ENCODE peak calls at places on chromosome 15, in four cellular contexts. L, D, U and O are unnamed samples.

GRCh38 chr15:50077655-50078054 is 41.4 kb downstream of the ATP8B4 start:
- DNase-seq in L (no peak), D (no peak), U (no peak), O (no peak)

GRCh38 chr15:39248204-39248603 is 332.7 kb upstream of the THBS1 start:
- DNase-seq in D (no peak), U (no peak), L (no peak), O (no peak)

GRCh38 chr15:90902996-90903732 is at the start of gene MAN2A2:
- DNase-seq in L (peak; percentile 61), D (peak; percentile 71), U (peak; percentile 85), O (no peak)

GRCh38 chr15:38868326-38869114 is 303.9 kb upstream of the RASGRP1 start:
- DNase-seq in D (no peak), L (no peak), U (no peak), O (peak; percentile 81)

GRCh38 chr15:38195191-38195901 is 57.3 kb upstream of the SPRED1 start:
- DNase-seq in L (no peak), U (no peak), D (no peak), O (no peak)

GRCh38 chr15:80931721-80932609 is 57.7 kb downstream of the MESD start:
- DNase-seq in D (no peak), L (no peak), U (no peak), O (no peak)

GRCh38 chr15:64137226-64137833 is 14.2 kb upstream of the SNX22 start:
- DNase-seq in L (no peak), U (no peak), D (no peak), O (no peak)

GRCh38 chr15:25903024-25903581 is 40.0 kb upstream of the ATP10A start:
- DNase-seq in D (no peak), U (peak; percentile 55), L (no peak), O (no peak)

GRCh38 chr15:54289590-54290136 is 311.4 kb downstream of the UNC13C start:
- DNase-seq in L (no peak), D (no peak), U (no peak), O (no peak)

GRCh38 chr15:69608661-69609060 is 156.0 kb downstream of the RPLP1 start:
- DNase-seq in D (no peak), L (no peak), U (no peak), O (no peak)

GRCh38 chr15:88312941-88313579 is 56.5 kb upstream of the NTRK3 start:
- DNase-seq in D (no peak), L (no peak), U (no peak), O (no peak)

GRCh38 chr15:27563765-27564164 is 535.4 kb downstream of the OCA2 start:
- DNase-seq in U (no peak), D (no peak), L (no peak), O (no peak)

GRCh38 chr15:28167042-28167441 is 67.9 kb upstream of the OCA2 start:
- DNase-seq in D (no peak), U (no peak), L (no peak), O (no peak)

GRCh38 chr15:31427411-31427810 is 100.8 kb downstream of the KLF13 start:
- DNase-seq in D (no peak), U (no peak), L (no peak), O (no peak)

GRCh38 chr15:39188314-39188713 is 392.6 kb upstream of the THBS1 start:
- DNase-seq in U (no peak), L (no peak), D (no peak), O (no peak)

GRCh38 chr15:48702569-48703239 is 57.2 kb upstream of the FBN1 start:
- DNase-seq in U (no peak), D (no peak), L (no peak), O (no peak)

GRCh38 chr15:79494963-79495362 is 62.8 kb downstream of the MINAR1 start:
- DNase-seq in D (no peak), U (no peak), L (no peak), O (no peak)

GRCh38 chr15:85533949-85534543 is 153.6 kb downstream of the AKAP13 start:
- DNase-seq in L (no peak), D (no peak), U (no peak), O (no peak)

GRCh38 chr15:101122266-101122665 is 129.6 kb downstream of the CHSY1 start:
- DNase-seq in U (no peak), D (no peak), L (no peak), O (no peak)
- H3K27ac ChIP-seq in U (no peak overlapping the region), D (no peak overlapping the region), L (no peak overlapping the region), O (no peak overlapping the region)

DNA sequence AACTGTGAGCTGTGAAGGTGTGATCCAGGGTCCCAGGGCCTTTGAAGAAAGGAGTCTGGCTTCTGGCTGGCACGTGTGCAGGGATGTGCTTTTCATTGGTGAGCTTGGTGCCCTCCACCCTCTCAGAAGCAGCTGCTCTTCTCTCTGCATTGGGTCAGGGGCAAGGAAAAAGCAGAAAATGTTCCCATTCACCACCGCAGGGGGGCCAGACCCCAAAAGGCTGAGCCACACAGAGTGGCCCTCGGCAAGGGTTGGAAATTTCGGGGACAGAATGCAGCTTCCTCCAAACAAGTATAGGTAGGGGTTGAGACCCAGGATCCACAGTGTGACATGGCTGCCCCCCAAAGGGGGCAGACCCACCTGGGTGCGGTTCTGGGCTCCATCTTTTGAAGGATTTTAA is 2.5 kb downstream of the CSK start:
- DNase-seq in L (no peak), U (no peak), D (no peak), O (no peak)
- H3K27ac ChIP-seq in L (peak overlapping the region; percentile 93), U (no peak overlapping the region), D (no peak overlapping the region), O (no peak overlapping the region)

DNA sequence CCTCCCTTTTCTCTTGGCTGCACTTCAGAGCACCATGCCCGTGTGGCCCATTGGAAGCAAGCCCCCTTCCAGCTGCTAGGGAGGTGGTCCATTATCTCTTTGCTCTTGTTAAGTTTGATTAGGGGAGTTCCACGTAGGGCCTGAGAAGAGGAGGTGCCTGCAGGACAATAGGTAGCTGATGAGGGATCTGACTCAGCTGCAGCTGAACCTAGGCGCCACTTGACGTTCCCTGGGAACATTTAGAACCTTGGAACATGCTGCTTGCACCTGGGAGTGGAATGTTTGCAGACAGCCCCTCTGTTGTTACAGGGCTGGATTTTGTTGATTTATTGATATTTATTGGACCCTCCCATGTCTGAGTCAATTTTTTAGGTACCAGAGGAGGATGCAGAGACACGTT is 4.7 kb downstream of the SMAD3 start:
- DNase-seq in D (no peak), U (no peak), L (no peak), O (no peak)
- H3K27ac ChIP-seq in D (no peak overlapping the region), U (no peak overlapping the region), L (no peak overlapping the region), O (peak overlapping the region; percentile 66)

GRCh38 chr15:63012444-63012843 is 30.1 kb upstream of the TPM1 start:
- DNase-seq in D (no peak), L (no peak), U (no peak), O (no peak)

GRCh38 chr15:63015618-63016017 is 26.9 kb upstream of the TPM1 start:
- DNase-seq in L (no peak), D (no peak), U (no peak), O (peak; percentile 27)

GRCh38 chr15:63014578-63014977 is 28.0 kb upstream of the TPM1 start:
- DNase-seq in D (no peak), U (no peak), L (no peak), O (no peak)

GRCh38 chr15:63010920-63011693 is 31.4 kb upstream of the TPM1 start:
- DNase-seq in D (no peak), L (no peak), U (no peak), O (no peak)

DNA sequence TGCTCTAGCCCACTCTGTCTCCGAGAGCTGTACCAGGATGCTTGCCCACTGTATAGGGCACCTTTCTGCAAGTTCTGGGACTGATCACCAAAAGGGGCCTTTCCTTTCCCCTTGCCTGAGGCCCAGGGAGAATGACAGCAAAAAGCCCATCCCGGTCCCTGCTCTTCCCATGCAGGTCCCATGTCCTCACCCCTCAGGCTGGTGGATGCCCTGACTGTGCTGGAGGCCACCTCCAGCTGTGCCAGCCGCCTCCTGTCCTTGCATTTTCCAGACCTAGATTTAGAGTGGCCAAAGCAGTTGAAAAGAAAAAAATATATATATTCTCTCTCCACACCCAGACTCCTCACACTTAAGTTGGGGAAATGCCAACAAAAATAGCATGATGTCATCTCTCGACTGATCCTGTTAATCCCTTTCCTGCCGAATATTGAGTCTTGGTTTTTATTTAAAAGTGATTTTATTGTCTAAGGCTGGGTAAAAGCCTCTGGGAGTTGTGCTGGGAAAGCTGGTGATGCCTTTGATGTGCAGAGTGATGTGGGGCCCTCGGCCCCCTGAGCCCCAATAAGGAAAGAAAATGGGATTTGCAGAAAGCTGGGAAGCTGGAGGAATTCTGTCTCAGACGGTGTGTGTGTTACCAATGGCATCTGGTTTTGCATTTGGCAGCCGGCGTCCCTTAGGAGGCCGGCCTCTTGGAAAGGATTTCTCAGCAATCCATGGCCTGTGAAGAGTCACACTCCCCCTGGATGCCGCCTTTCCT is 29.3 kb upstream of the TPM1 start:
- DNase-seq in U (no peak), L (no peak), D (no peak), O (peak; percentile 16)
- H3K27ac ChIP-seq in U (no peak overlapping the region), L (no peak overlapping the region), D (no peak overlapping the region), O (peak overlapping the region; percentile 27)

GRCh38 chr15:74866090-74866489 is 7.1 kb downstream of the SCAMP2 start:
- DNase-seq in U (no peak), L (no peak), D (no peak), O (peak; percentile 76)
- H3K27ac ChIP-seq in U (peak overlapping the region; percentile 1), L (no peak overlapping the region), D (no peak overlapping the region), O (peak overlapping the region; percentile 91)

GRCh38 chr15:66752078-66752477 is 50.0 kb downstream of the SMAD6 start:
- DNase-seq in L (no peak), D (no peak), U (no peak), O (no peak)
- H3K27ac ChIP-seq in L (no peak overlapping the region), D (peak overlapping the region; percentile 73), U (no peak overlapping the region), O (no peak overlapping the region)

GRCh38 chr15:97200161-97200560 is 760.3 kb upstream of the ARRDC4 start:
- DNase-seq in D (no peak), U (no peak), L (no peak), O (no peak)

GRCh38 chr15:97194750-97195149 is 765.8 kb upstream of the ARRDC4 start:
- DNase-seq in U (no peak), L (no peak), D (no peak), O (no peak)

GRCh38 chr15:97196066-97197027 is 764.2 kb upstream of the ARRDC4 start:
- DNase-seq in L (no peak), U (no peak), D (no peak), O (no peak)
- H3K27ac ChIP-seq in L (no peak overlapping the region), U (no peak overlapping the region), D (no peak overlapping the region), O (no peak overlapping the region)

DNA sequence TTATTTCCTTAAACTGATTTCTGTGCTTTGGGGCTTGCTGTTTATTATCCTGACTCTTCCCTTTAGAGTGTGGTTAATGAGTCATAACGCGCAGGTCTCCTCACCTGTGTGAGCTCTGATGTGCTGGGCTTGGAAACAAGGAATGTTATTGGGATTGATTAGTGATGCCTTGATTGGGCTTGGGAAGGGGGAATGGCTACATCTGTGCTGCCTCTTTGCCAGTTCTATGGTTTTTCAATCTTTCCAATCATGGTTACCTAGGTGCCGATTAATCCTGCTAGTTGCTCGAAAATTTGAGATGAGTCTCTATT is 161.0 kb downstream of the THSD4 start:
- DNase-seq in D (no peak), U (no peak), L (no peak), O (no peak)
- H3K27ac ChIP-seq in D (no peak overlapping the region), U (no peak overlapping the region), L (no peak overlapping the region), O (peak overlapping the region; percentile 97)